ENCODE peak calls at places on chromosomes 12 and 14, in six cellular contexts. Y is lung, H is type B pancreatic cell, Q is astrocyte, O is GM13977, C is NB4. J is an unnamed sample.

GRCh38 chr14:80146941-80147340 is 64.4 kb downstream of the DIO2 start:
- DNase-seq in Y (no peak), H (no peak), Q (no peak), O (no peak), C (no peak), J (no peak)

GRCh38 chr14:68779761-68780323 is 13.0 kb downstream of the ZFP36L1 start:
- DNase-seq in Y (no peak), H (peak), Q (peak), O (no peak), C (no peak), J (no peak)

GRCh38 chr12:61798778-61799177 is 461.4 kb upstream of the USP15 start:
- DNase-seq in Y (no peak), H (no peak), Q (no peak), O (no peak), C (no peak), J (no peak)

GRCh38 chr14:24430143-24430681 is 458 bp downstream of the KHNYN start:
- DNase-seq in Y (peak), H (no peak), Q (peak), O (peak), C (peak), J (no peak)

GRCh38 chr14:65156568-65157366 is 54.5 kb upstream of the MAX start:
- DNase-seq in Y (peak), H (no peak), Q (peak), O (peak), C (peak), J (no peak)

GRCh38 chr12:54993181-54993835 is 8.7 kb upstream of the TESPA1 start:
- DNase-seq in Y (peak), H (no peak), Q (peak), O (peak), C (peak), J (no peak)

GRCh38 chr12:53505086-53505485 is 2.2 kb downstream of the NPFF start:
- DNase-seq in Y (no peak), H (no peak), Q (peak), O (no peak), C (no peak), J (no peak)

GRCh38 chr12:88153959-88154358 is 11.9 kb downstream of the TMTC3 start:
- DNase-seq in Y (no peak), H (no peak), Q (peak), O (no peak), C (peak), J (no peak)

GRCh38 chr14:26791117-26791806 is 193.4 kb upstream of the NOVA1 start:
- DNase-seq in Y (no peak), H (no peak), Q (no peak), O (no peak), C (no peak), J (no peak)

GRCh38 chr14:77889971-77890442 is 90.1 kb downstream of the ADCK1 start:
- DNase-seq in Y (no peak), H (no peak), Q (peak), O (no peak), C (no peak), J (no peak)

GRCh38 chr12:72288436-72288835 is 16.3 kb downstream of the TRHDE start:
- DNase-seq in Y (no peak), H (no peak), Q (no peak), O (no peak), C (no peak), J (no peak)

GRCh38 chr12:124618291-124618902 is 51.0 kb upstream of the NCOR2 start:
- DNase-seq in Y (no peak), H (no peak), Q (no peak), O (no peak), C (no peak), J (no peak)

GRCh38 chr12:52658196-52658595 is 6.2 kb upstream of the KRT2 start:
- DNase-seq in Y (no peak), H (no peak), Q (no peak), O (no peak), C (no peak), J (no peak)

GRCh38 chr12:94686834-94687628 is 36.7 kb upstream of the TMCC3 start:
- DNase-seq in Y (no peak), H (no peak), Q (no peak), O (no peak), C (no peak), J (no peak)

GRCh38 chr12:82593901-82594396 is 92.8 kb upstream of the TMTC2 start:
- DNase-seq in Y (no peak), H (no peak), Q (no peak), O (peak), C (no peak), J (no peak)

GRCh38 chr12:82595946-82596345 is 90.8 kb upstream of the TMTC2 start:
- DNase-seq in Y (no peak), H (no peak), Q (no peak), O (no peak), C (no peak), J (no peak)

GRCh38 chr12:82596484-82596883 is 90.2 kb upstream of the TMTC2 start:
- DNase-seq in Y (no peak), H (no peak), Q (no peak), O (no peak), C (no peak), J (no peak)

GRCh38 chr12:82593143-82593542 is 93.6 kb upstream of the TMTC2 start:
- DNase-seq in Y (no peak), H (no peak), Q (no peak), O (peak), C (no peak), J (no peak)
- TF ChIP-seq CTCF in Y (no peak), H (no peak), Q (no peak), O (no peak), C (no peak), J (no peak)

DNA sequence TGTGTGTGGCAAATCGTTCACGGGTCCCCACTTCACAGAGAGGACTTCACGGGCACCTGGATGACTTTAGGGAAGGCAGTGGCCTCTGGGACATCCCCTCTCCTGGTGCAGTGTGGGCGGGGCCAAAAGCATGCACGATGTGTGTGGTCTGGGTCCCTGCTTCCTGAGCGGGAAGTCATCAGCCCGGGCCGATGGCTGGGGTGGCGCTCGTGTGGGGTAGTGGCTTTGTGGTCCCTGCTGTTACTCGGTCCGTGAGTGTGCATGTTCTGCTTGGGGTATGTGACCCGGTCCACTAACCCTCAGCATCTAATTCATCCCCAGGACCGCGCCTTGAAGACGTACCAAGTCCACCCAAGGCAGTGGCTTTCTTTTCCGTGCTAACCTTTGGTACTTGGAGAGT is 142.5 kb upstream of the RTL1 start:
- DNase-seq in Y (no peak), H (no peak), Q (no peak), O (no peak), C (no peak), J (no peak)
- TF ChIP-seq CTCF in Y (no peak), H (no peak), Q (no peak), O (no peak), C (no peak), J (no peak)

DNA sequence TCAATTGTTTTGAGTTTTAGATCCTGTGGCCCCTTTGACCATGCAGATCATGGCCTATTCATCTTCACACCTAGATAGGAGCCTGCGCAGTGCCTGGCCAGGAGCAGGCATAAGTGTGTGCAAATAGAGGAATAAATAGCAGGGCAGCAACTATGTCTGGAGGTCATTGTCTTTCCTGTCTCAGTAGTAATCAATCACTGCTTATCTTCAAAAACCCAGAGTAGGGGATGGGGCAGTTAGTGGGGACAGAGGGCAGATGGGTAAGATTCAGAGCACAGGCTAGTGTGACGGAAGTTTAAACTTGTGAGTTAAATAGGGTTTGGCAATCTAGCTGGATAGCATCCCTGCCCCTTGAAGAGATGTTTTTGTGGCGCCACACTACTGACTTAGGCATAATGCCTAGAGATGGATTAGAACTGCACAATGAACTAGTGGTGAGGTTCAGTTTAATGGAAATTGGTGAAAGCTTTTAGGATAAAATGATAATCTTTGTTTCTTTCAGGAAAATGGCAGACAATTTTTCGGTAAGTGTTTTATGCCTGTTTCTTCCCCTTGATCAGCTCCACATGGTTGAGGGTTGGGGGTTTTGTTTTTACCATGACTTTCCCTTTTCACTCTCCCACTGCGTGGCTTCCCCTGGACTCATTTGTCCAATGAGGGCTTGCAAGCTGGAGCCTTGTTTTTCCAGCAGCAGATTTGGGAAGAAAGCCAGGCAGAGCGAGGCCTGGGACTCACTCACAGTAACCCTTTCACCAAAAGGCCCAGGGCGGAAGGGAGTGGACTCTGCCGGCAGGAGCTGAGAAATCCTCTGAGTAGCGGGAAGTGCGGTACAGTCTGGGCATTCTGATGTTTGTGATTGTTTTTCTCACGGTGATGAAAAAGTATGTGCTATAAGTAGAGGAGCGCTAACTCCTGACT is 8.1 kb downstream of the LGALS3 start:
- DNase-seq in Y (peak), H (no peak), Q (peak), O (no peak), C (no peak), J (no peak)
- TF ChIP-seq CTCF in Y (no peak), H (no peak), Q (no peak), O (no peak), C (no peak), J (no peak)

DNA sequence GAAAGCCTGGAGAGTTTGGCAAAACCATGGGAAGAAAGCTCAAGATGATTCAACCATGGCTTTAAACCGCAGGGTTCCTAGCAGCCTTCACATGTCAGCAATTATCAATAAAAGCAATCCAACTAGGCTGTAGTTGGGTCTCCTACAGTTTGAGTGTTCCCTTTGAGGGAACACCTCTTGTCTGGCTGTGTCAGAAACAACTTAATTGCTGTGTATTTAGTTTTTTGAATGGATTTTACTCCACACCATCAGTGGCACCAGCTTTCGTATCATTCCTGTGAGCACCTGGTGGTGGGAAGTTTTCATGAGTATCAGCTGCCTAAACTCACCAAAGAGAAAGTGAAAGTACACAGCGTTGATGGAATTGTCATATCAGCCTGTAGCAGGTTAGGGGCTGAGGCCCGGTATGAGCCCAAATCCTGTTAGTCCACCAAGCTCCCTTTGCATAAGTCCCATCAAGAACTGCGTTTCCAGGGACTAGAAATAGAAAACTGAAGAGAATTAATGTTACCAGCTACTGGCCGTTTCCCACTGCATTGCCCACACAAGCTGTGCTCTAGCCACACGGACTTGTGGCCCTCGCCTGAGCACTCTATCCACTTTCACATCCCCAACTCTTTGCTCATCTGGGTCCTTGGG is 10.9 kb upstream of the IL26 start:
- DNase-seq in Y (no peak), H (no peak), Q (no peak), O (peak), C (peak), J (no peak)
- TF ChIP-seq CTCF in Y (no peak), H (no peak), Q (no peak), O (no peak), C (no peak), J (no peak)

GRCh38 chr14:93923586-93923985 is 3.6 kb upstream of the FAM181A start:
- DNase-seq in Y (no peak), H (no peak), Q (no peak), O (no peak), C (no peak), J (no peak)
- TF ChIP-seq CTCF in Y (no peak), H (no peak), Q (no peak), O (no peak), C (no peak), J (no peak)

DNA sequence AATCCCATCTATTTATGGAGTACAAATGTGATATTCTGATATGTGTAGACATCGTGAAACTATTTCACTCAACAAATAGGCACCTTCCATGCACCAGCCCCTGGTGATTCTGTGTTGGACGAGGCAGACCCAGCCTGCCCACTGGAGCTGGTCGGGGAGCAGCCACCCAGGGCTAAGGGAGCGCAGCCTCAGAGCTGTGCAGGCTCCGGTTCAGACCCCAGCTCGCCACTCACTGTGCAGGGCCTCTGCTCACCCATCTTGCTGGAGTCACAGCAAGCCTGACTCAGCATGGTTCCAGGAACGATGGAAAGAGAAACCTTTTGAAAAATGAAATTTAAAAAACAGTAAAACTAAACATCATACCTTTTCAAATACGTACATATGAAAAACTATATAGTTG is 52.3 kb upstream of the BCL11B start:
- DNase-seq in Y (peak), H (no peak), Q (no peak), O (no peak), C (no peak), J (no peak)
- TF ChIP-seq CTCF in Y (no peak), H (no peak), Q (no peak), O (no peak), C (no peak), J (no peak)

DNA sequence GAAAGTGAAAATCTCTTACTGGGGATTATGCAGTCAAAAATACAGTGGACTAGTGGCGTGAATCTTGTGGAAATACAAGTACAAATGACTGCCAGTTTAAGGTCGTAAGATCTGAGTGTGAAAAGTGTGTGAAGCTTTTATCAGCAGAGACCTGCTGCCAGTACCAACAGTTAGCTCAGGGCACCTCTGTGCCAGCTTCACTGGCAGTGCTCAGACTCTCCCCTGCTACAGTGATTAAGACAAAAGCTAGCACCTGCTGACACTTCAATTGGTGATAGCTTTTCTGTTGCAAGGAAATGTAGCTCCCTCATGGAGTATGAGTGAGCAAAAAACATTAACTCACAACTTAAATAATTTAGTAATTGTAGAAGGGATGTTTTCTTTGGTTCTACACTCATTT is 185.1 kb downstream of the ANO6 start:
- DNase-seq in Y (no peak), H (no peak), Q (no peak), O (no peak), C (no peak), J (no peak)
- TF ChIP-seq CTCF in Y (no peak), H (no peak), Q (no peak), O (no peak), C (no peak), J (no peak)

DNA sequence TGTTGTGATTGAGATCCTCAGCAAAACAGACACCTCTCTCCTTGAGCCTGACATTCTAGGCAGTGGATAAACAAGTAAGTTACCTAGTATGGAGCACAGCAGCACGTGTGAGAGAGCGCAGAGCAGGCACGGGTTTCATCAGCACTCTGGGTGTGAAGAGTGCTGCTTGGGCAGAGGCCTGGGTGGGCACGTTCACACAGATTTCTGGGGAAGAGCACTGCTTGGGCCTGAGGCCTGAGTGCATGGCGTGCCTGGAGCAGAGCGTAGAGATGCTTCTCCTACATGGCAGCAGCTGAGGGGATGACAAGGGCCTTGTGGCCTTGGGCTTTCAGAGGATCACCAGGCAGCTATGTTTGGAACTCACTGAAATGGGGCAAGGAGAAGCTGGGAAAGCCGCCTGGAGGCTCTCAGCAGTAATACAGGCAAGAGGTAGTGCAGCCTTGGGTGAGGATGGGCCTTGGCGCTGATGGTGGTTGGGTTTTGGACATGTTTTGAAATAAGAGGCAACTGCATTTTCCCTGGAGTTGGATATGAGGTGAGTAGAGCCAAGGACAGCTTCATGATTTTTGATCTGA is 17.6 kb downstream of the CKB start:
- DNase-seq in Y (no peak), H (no peak), Q (no peak), O (peak), C (no peak), J (no peak)
- TF ChIP-seq CTCF in Y (no peak), H (peak), Q (peak), O (no peak), C (no peak), J (no peak)